ENCODE peak calls at places on chromosomes 2 and 18, in eight cellular contexts. M, S, N, F, Q, B, O and C are unnamed samples.

GRCh38 chr2:25168256-25169072 is at the start of gene POMC:
- DNase-seq in F (peak; percentile 6), S (peak; percentile 65), N (no peak), M (no peak), O (peak; percentile 54), B (peak; percentile 32), Q (peak; percentile 38), C (peak; percentile 67)

GRCh38 chr2:69298261-69298660 is 88.8 kb downstream of the GFPT1 start:
- DNase-seq in F (peak; percentile 96), S (no peak), Q (peak; percentile 47), N (no peak), B (no peak), M (no peak), O (no peak), C (no peak)

GRCh38 chr2:10325278-10326145 is 22.8 kb downstream of the HPCAL1 start:
- DNase-seq in B (peak; percentile 26), O (no peak), M (no peak), F (no peak), N (no peak), Q (no peak), S (no peak), C (no peak)

GRCh38 chr18:60894254-60894945 is 438.8 kb upstream of the CDH20 start:
- DNase-seq in Q (no peak), F (no peak), B (no peak), M (no peak), S (no peak), O (no peak), N (no peak), C (no peak)

GRCh38 chr2:205482399-205483065 is 199.8 kb upstream of the NRP2 start:
- DNase-seq in B (no peak), M (no peak), N (no peak), S (no peak), O (no peak), Q (no peak), F (no peak), C (no peak)

GRCh38 chr2:62586981-62587380 is 81.0 kb upstream of the TMEM17 start:
- DNase-seq in B (no peak), S (no peak), N (no peak), Q (no peak), F (peak; percentile 33), O (no peak), M (no peak), C (no peak)

GRCh38 chr2:240687741-240688562 is 3.7 kb upstream of the AQP12A start:
- DNase-seq in Q (no peak), M (no peak), N (no peak), F (no peak), S (peak; percentile 25), B (no peak), O (peak; percentile 30), C (peak; percentile 25)

GRCh38 chr2:121242976-121243375 is 42.0 kb downstream of the TFCP2L1 start:
- DNase-seq in M (no peak), F (no peak), Q (no peak), S (no peak), N (no peak), B (no peak), O (no peak), C (no peak)